ENCODE peak calls at places on chromosomes 13 and 19, in eight cellular contexts. T, P, F, E, D, U, K and M are unnamed samples.

GRCh38 chr19:5727453-5728050 is 7.1 kb downstream of the CATSPERD start:
- DNase-seq in E (no peak), K (no peak), U (no peak), D (no peak), T (no peak), F (no peak), P (no peak), M (no peak)

GRCh38 chr19:46818812-46819211 is 30.4 kb upstream of the SLC1A5 start:
- DNase-seq in E (no peak), T (no peak), D (no peak), F (no peak), P (no peak), K (no peak), U (peak), M (no peak)

GRCh38 chr13:77898097-77898496 is 20.5 kb downstream of the EDNRB start:
- DNase-seq in U (peak), D (no peak), T (no peak), K (no peak), F (peak), E (no peak), P (no peak), M (no peak)

GRCh38 chr19:860481-861098 is 1.1 kb downstream of the CFD start:
- DNase-seq in P (peak), E (peak), T (peak), D (peak), U (peak), K (peak), F (peak), M (peak)

GRCh38 chr19:30225615-30226463 is 146.3 kb upstream of the ZNF536 start:
- DNase-seq in T (peak), D (no peak), F (no peak), E (no peak), K (no peak), U (no peak), P (no peak), M (no peak)

GRCh38 chr19:39430675-39431593 is 4.8 kb downstream of the RPS16 start:
- DNase-seq in D (peak), P (no peak), F (peak), E (peak), K (peak), T (no peak), U (peak), M (peak)

GRCh38 chr13:48155850-48156249 is 60.9 kb upstream of the MED4 start:
- DNase-seq in F (no peak), K (no peak), E (no peak), U (peak), D (no peak), T (no peak), P (no peak), M (peak)

GRCh38 chr13:108087813-108088212 is 127.5 kb downstream of the LIG4 start:
- DNase-seq in F (no peak), T (no peak), E (no peak), P (no peak), U (no peak), D (no peak), K (no peak), M (no peak)

GRCh38 chr19:35736913-35737886 is 5.1 kb downstream of the IGFLR1 start:
- DNase-seq in F (no peak), U (no peak), K (no peak), T (no peak), E (no peak), D (peak), P (no peak), M (peak)

GRCh38 chr13:111855016-111855590 is 211.8 kb upstream of the SOX1 start:
- DNase-seq in U (no peak), D (no peak), F (no peak), K (peak), E (no peak), T (no peak), P (no peak), M (no peak)

GRCh38 chr19:6828698-6829633 is 56.5 kb downstream of the VAV1 start:
- DNase-seq in U (no peak), K (peak), E (no peak), D (peak), T (no peak), F (peak), P (no peak), M (peak)

GRCh38 chr13:85503797-85504196 is 295.4 kb downstream of the SLITRK6 start:
- DNase-seq in P (no peak), U (peak), E (no peak), D (no peak), K (no peak), T (no peak), F (no peak), M (peak)

GRCh38 chr19:18460313-18460712 is 22.4 kb upstream of the ISYNA1 start:
- DNase-seq in F (no peak), U (peak), T (peak), P (peak), D (no peak), E (peak), K (peak), M (peak)

GRCh38 chr19:9309974-9310446 is 372 bp upstream of the ZNF699 start:
- DNase-seq in K (peak), T (peak), U (peak), F (no peak), P (peak), D (peak), E (peak), M (peak)

GRCh38 chr19:35710784-35711723 is 6.7 kb downstream of the ZBTB32 start:
- DNase-seq in K (no peak), T (no peak), P (no peak), U (peak), E (no peak), F (peak), D (no peak), M (no peak)

GRCh38 chr19:5234412-5234811 is 106.2 kb downstream of the PTPRS start:
- DNase-seq in D (no peak), F (no peak), T (no peak), U (no peak), E (no peak), K (no peak), P (no peak), M (no peak)

GRCh38 chr19:10510301-10510802 is 6.9 kb downstream of the S1PR5 start:
- DNase-seq in U (no peak), T (peak), P (no peak), K (no peak), E (peak), D (peak), F (peak), M (peak)

GRCh38 chr19:687569-688166 is 7.6 kb downstream of the PRSS57 start:
- DNase-seq in K (no peak), D (no peak), T (no peak), U (no peak), F (no peak), P (no peak), E (no peak), M (no peak)

GRCh38 chr13:78958019-78958418 is 299.1 kb upstream of the OBI1 start:
- DNase-seq in T (no peak), U (no peak), P (no peak), F (no peak), K (no peak), E (no peak), D (no peak), M (no peak)

GRCh38 chr19:50492303-50493052 is 15.8 kb upstream of the GARIN5A start:
- DNase-seq in P (no peak), D (peak), U (no peak), T (no peak), K (no peak), E (no peak), F (no peak), M (no peak)

GRCh38 chr19:46350758-46351159 is 3.9 kb downstream of the PPP5C start:
- DNase-seq in K (no peak), E (no peak), D (no peak), P (no peak), T (no peak), F (peak), U (no peak), M (no peak)

GRCh38 chr19:13521066-13521465 is 14.8 kb upstream of the CACNA1A start:
- DNase-seq in D (no peak), P (no peak), E (no peak), K (no peak), F (no peak), U (no peak), T (no peak), M (no peak)

GRCh38 chr19:13530720-13531119 is 24.4 kb upstream of the CACNA1A start:
- DNase-seq in U (no peak), K (no peak), D (no peak), F (no peak), T (no peak), E (no peak), P (no peak), M (no peak)

DNA sequence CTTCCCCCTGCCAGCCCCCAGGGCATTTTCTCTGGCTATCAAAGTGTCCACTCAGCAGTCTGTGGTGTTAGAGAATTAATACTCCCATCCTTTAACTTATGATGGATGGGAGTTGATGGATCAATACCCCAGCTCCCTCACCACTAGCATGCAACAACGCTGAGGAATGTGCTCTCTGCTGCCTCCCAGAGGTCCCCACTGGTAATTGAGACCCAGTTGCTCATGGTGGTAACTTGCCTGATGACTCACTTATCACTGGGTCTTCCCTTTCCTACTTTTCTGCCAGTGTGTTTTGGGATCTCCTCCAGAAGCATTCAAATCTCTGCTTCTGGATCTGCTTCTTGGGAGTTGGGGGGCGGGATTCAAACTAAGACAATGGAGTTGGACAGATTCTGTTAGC is 20.3 kb upstream of the CACNA1A start:
- DNase-seq in U (peak), E (no peak), F (no peak), P (no peak), T (no peak), K (no peak), D (peak), M (no peak)
- TF ChIP-seq CTCF in U (peak), E (no peak), F (no peak), P (no peak), T (no peak), K (no peak), D (no peak), M (no peak)

DNA sequence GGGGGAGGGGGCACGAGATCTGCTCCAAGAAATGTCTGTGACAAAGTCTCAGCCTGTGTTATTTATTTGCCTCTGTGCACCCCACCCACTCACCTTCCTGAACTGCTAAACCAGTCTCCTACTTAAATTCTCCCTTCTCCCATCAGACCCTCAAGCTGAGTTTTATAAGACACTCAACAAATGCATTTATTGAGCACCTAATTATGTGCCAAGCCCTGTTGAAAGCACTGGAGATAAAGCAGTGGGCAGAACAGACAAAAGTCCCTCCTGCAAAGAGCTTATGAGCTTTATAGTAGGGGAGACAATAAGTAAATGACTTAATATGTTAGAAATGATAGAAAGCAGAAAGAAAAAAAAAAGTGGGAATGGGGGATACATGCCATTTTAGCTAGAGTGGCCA is 3.4 kb upstream of the FAM98C start:
- DNase-seq in P (no peak), K (no peak), U (no peak), E (no peak), F (no peak), T (no peak), D (no peak), M (no peak)
- TF ChIP-seq CTCF in P (no peak), K (no peak), U (no peak), E (no peak), F (no peak), T (no peak), D (no peak), M (no peak)

DNA sequence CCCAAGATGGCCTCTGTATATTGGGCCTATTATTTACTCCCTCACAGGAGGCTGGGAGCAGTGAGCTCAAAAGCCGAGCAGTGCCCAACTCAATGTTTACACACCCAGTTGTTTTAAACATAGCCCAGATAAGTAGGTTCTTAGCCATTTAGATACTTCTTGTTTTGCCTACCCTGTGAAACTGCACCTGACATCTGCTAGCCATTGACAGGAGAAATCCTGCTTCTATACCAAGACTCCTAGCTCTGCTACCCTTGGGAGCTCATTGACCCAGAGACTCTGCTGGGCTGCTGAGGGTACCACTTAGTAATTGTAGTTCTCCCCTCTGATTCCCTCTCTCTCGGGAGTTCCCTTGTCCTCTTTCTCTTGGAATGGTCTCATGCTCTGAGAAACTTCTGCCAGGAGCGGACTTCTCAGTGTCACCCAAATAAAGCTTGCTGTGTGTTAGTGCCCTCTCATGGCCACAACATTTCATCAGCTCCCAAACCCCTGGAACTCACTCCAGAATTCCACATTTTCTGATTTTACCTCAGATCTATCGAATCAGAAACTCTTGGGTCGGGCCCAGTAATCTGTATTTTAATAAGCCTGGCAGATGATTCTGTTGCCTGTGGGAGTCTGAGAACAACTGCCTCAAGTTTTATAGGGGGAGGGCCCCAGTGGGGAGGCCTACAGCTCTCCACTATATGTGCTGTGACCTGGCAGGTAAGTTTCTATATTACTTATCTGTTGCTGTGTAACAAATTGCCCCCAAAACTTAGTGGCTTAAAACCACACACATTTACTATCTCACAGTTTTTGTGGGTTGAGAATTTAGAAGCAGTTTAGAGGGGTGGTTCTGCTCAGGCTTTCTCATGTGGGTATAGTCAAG is 221.1 kb downstream of the TDRD3 start:
- DNase-seq in D (no peak), U (peak), T (no peak), K (no peak), E (no peak), F (no peak), P (no peak), M (peak)
- TF ChIP-seq CTCF in D (no peak), U (peak), T (no peak), K (no peak), E (no peak), F (no peak), P (no peak), M (peak)

GRCh38 chr19:19491321-19492025 is 23.9 kb downstream of the TSSK6 start:
- DNase-seq in K (no peak), F (no peak), D (no peak), U (no peak), T (peak), E (no peak), P (no peak), M (no peak)

GRCh38 chr19:19492026-19492610 is 23.2 kb downstream of the TSSK6 start:
- DNase-seq in U (no peak), D (no peak), F (no peak), E (no peak), P (no peak), K (no peak), T (peak), M (no peak)

GRCh38 chr19:19495614-19496603 is 19.4 kb downstream of the TSSK6 start:
- DNase-seq in T (no peak), F (no peak), E (no peak), D (no peak), P (no peak), K (no peak), U (no peak), M (no peak)

GRCh38 chr19:19490247-19490968 is 24.9 kb downstream of the TSSK6 start:
- DNase-seq in D (peak), K (peak), U (peak), T (peak), F (peak), E (peak), P (peak), M (peak)

DNA sequence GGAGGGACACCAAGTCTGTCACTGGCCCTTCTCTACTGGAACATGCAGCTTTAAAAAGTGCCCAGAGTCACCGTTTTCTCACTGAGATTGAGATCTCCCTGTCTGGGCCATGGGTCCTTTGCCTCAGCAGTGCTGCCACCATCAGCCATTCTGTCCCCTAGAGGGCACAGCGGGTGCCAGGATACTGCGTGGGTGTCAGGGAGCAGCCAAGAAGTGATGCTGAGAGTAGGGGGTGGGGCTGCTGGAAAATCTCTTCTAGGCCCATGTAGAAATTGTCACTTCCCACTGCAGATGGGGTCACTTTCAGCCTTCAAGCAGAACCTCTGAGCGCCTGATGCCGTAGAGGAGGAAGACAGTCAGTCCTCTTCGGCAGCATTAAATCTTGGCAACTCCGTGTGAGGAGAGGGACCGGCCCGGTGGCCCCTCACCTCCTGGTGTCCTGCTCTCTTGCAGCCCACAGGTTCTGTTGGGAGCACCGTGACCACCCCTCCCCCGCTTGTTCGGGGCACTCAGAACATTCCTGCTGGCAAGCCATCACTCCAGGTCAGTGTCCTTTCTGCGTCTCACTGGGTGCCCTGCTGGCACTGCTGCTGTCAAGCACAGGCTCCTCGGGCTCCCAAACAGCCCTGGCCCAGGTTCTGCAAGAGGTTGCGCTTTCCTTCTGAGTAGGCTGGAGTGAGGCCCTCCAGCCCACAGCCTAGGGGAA is 21.4 kb downstream of the TSSK6 start:
- DNase-seq in U (no peak), P (no peak), D (no peak), K (no peak), T (no peak), E (no peak), F (no peak), M (no peak)
- TF ChIP-seq CTCF in U (no peak), P (no peak), D (no peak), K (no peak), T (no peak), E (no peak), F (no peak), M (peak)

GRCh38 chr19:53945998-53946397 is 16.7 kb upstream of the CACNG8 start:
- DNase-seq in E (no peak), D (no peak), P (no peak), K (no peak), F (no peak), U (no peak), T (no peak), M (no peak)

GRCh38 chr19:53944416-53944815 is 18.3 kb upstream of the CACNG8 start:
- DNase-seq in K (no peak), T (no peak), E (no peak), P (no peak), F (no peak), D (no peak), U (no peak), M (no peak)

GRCh38 chr19:53945441-53945840 is 17.3 kb upstream of the CACNG8 start:
- DNase-seq in T (peak), D (peak), P (no peak), E (no peak), K (no peak), F (no peak), U (peak), M (no peak)

GRCh38 chr19:53944933-53945332 is 17.8 kb upstream of the CACNG8 start:
- DNase-seq in U (no peak), T (no peak), P (no peak), D (no peak), F (no peak), E (no peak), K (no peak), M (no peak)

DNA sequence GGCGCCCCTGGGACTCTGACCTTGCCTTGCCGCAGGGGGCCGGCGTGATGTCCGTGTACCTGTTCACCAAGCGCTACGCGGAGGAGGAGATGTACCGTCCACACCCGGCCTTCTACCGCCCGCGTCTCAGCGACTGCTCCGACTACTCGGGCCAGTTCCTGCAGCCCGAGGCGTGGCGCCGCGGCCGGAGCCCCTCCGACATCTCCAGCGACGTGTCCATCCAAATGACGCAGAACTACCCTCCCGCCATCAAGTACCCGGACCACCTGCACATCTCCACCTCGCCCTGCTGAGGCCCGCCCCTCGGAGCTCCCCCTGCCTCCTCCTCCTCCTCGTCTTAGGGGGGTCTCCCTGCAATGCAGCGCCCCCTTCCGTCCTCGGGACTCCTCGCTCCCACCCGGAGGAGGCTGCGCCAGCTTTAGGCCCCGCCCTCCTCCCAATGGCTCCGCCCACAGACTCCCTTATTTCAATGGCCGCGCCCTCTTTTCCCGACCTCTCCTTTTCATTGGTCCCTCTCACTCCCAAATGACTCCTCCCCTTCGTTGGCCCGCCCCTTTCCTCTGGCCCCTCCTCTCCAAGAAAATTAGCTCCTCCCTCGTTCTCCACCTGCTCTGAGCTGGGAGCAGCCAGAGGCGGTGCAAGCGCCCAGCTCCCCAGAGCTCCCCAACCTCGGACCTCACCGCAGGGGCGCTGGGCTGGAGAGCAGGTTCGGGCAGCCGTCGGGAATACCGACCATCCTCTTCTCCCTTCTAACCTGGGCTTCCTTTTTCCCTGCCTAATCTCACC is 20.5 kb upstream of the CACNG8 start:
- DNase-seq in T (no peak), D (no peak), K (no peak), P (no peak), E (no peak), U (peak), F (no peak), M (no peak)
- TF ChIP-seq CTCF in T (no peak), D (no peak), K (no peak), P (no peak), E (no peak), U (no peak), F (no peak), M (no peak)

DNA sequence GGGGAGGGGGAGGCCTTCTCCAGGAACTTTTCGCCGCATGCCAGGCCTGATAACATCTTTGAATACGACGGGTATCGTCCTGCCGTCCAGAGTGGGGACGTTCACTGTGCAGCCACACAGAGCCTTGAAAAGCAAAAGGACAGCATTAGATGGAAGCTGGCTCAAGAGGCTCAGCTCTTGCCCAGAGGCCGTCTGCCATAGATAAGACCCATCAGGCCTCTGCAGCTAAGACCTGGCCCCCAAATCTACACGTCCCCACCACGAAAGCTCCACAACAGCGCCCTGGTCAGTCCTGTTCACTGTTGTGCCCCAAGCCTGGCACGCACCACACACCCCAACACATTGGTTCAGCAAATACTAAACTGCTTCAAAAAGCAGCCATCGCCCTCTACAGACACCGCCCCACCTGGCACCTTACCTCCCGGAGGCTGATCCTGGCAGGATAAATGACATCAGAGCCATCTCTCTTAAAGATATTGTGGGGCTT is 2.1 kb downstream of the DNAJB1 start:
- DNase-seq in D (no peak), K (no peak), P (no peak), E (peak), F (no peak), T (no peak), U (no peak), M (no peak)
- TF ChIP-seq CTCF in D (no peak), K (no peak), P (no peak), E (no peak), F (no peak), T (no peak), U (no peak), M (peak)